ENCODE peak calls at places on chromosomes 16 and 17, in six cellular contexts. Z is AG04450; M is neural progenitor cell; A is HTR-8/SVneo; K is activated T-helper 1 cell treated with anti-CD3 and anti-CD28 coated beads, Interleukin-12 subunit alpha, Interleukin-12 subunit beta, Interleukin-2, Interleukin-4 antibody, amounts not matched to agents 30 ng/mL and 10 ng/mL and 1 ng/mL, durations not matched to agents 14 hours and 24 hours and 36 hours; O is psoas muscle. W is an unnamed sample.

GRCh38 chr16:71626858-71627213 is 852 bp downstream of the MARVELD3 start:
- DNase-seq in K (no peak), O (no peak), M (peak), Z (no peak), A (no peak), W (peak)

GRCh38 chr16:7268182-7268581 is 64.5 kb upstream of the RBFOX1 start:
- DNase-seq in A (no peak), K (no peak), M (peak), O (no peak), Z (no peak), W (peak)

GRCh38 chr16:80899804-80900592 is 95.6 kb upstream of the CDYL2 start:
- DNase-seq in O (peak), Z (peak), K (no peak), M (no peak), A (peak), W (no peak)

GRCh38 chr16:67558859-67559258 is 3.5 kb upstream of the CTCF start:
- DNase-seq in A (no peak), K (no peak), Z (no peak), M (no peak), O (no peak), W (no peak)

GRCh38 chr16:66262253-66263167 is 104.0 kb upstream of the CDH5 start:
- DNase-seq in O (peak), K (no peak), Z (no peak), A (no peak), M (no peak), W (no peak)

GRCh38 chr17:41511716-41512115 is 6.3 kb upstream of the KRT13 start:
- DNase-seq in A (no peak), Z (no peak), M (no peak), O (no peak), K (no peak), W (no peak)

GRCh38 chr17:28901866-28902818 is 737 bp downstream of the DHRS13 start:
- DNase-seq in Z (no peak), K (peak), M (no peak), O (peak), A (peak), W (no peak)

GRCh38 chr17:48612456-48612853 is 1.6 kb upstream of the HOXB7 start:
- DNase-seq in M (no peak), A (no peak), O (no peak), Z (no peak), K (no peak), W (no peak)

GRCh38 chr17:65488665-65489064 is 72.8 kb downstream of the AXIN2 start:
- DNase-seq in Z (no peak), A (no peak), M (no peak), O (no peak), K (no peak), W (no peak)

GRCh38 chr16:23711785-23712184 is 1.2 kb downstream of the ERN2 start:
- DNase-seq in Z (no peak), K (no peak), O (no peak), A (no peak), M (no peak), W (no peak)

W was measured in H9.